ENCODE peak calls at places on chromosomes 12 and 14, in seven cellular contexts. S is trophoblast cell, E is PC-3, M is testis, W is GM23248, I is GM23338, N is neuronal stem cell. J is an unnamed sample.

GRCh38 chr14:103104654-103105511 is 10.4 kb downstream of the EXOC3L4 start:
- DNase-seq in S (peak), E (peak), M (peak), W (peak), I (peak), N (no peak), J (no peak)

GRCh38 chr14:67674139-67674479 is 323 bp downstream of the VTI1B start:
- DNase-seq in S (peak), E (peak), M (peak), W (peak), I (peak), N (peak), J (no peak)

GRCh38 chr14:20789230-20789813 is 8.3 kb downstream of the RNASE6 start:
- DNase-seq in S (no peak), E (no peak), M (no peak), W (no peak), I (no peak), N (no peak), J (no peak)

GRCh38 chr12:94457331-94457730 is 2.3 kb downstream of the CEP83 start:
- DNase-seq in S (no peak), E (no peak), M (no peak), W (peak), I (no peak), N (no peak), J (no peak)

GRCh38 chr14:53947452-53948180 is 9.0 kb downstream of the BMP4 start:
- DNase-seq in S (no peak), E (no peak), M (no peak), W (no peak), I (no peak), N (no peak), J (no peak)

GRCh38 chr12:108348842-108349241 is 9.7 kb upstream of the CMKLR1 start:
- DNase-seq in S (no peak), E (no peak), M (no peak), W (peak), I (no peak), N (no peak), J (no peak)

GRCh38 chr12:132491761-132492378 is 1.9 kb downstream of the FBRSL1 start:
- DNase-seq in S (no peak), E (peak), M (no peak), W (no peak), I (no peak), N (no peak), J (no peak)

GRCh38 chr12:116123511-116124258 is 153.8 kb downstream of the MED13L start:
- DNase-seq in S (peak), E (peak), M (peak), W (peak), I (no peak), N (peak), J (no peak)

GRCh38 chr14:94771906-94772468 is 2.1 kb upstream of the GSC start:
- DNase-seq in S (no peak), E (no peak), M (no peak), W (no peak), I (peak), N (no peak), J (no peak)

GRCh38 chr12:32761716-32762115 is 6.0 kb upstream of the YARS2 start:
- DNase-seq in S (no peak), E (no peak), M (no peak), W (no peak), I (no peak), N (no peak), J (no peak)

GRCh38 chr14:54444701-54445100 is 3.5 kb upstream of the CNIH1 start:
- DNase-seq in S (no peak), E (no peak), M (no peak), W (peak), I (no peak), N (no peak), J (no peak)

GRCh38 chr14:104361921-104362681 is 217.5 kb upstream of the C14orf180 start:
- DNase-seq in S (no peak), E (no peak), M (no peak), W (no peak), I (no peak), N (no peak), J (no peak)

GRCh38 chr14:68941820-68942219 is 37.3 kb downstream of the ACTN1 start:
- DNase-seq in S (peak), E (peak), M (no peak), W (peak), I (peak), N (no peak), J (peak)

GRCh38 chr14:68961781-68962584 is 17.1 kb downstream of the ACTN1 start:
- DNase-seq in S (peak), E (peak), M (no peak), W (peak), I (peak), N (peak), J (no peak)

GRCh38 chr14:72104011-72104613 is 171.9 kb downstream of the RGS6 start:
- DNase-seq in S (no peak), E (peak), M (peak), W (peak), I (peak), N (peak), J (no peak)

GRCh38 chr12:76265424-76266180 is 82.6 kb downstream of the BBS10 start:
- DNase-seq in S (no peak), E (no peak), M (no peak), W (no peak), I (no peak), N (no peak), J (no peak)

GRCh38 chr12:105820407-105821140 is 318.2 kb downstream of the NUAK1 start:
- DNase-seq in S (no peak), E (no peak), M (peak), W (peak), I (peak), N (no peak), J (no peak)

GRCh38 chr12:95173392-95174251 is 43.6 kb downstream of the FGD6 start:
- DNase-seq in S (no peak), E (no peak), M (peak), W (peak), I (no peak), N (no peak), J (no peak)

GRCh38 chr14:69046468-69046867 is 67.4 kb upstream of the ACTN1 start:
- DNase-seq in S (no peak), E (no peak), M (no peak), W (peak), I (no peak), N (no peak), J (no peak)

GRCh38 chr14:42806909-42807315 is 1200.2 kb downstream of the LRFN5 start:
- DNase-seq in S (no peak), E (peak), M (no peak), W (peak), I (no peak), N (no peak), J (no peak)

GRCh38 chr12:30796891-30797371 is 42.2 kb upstream of the CAPRIN2 start:
- DNase-seq in S (no peak), E (peak), M (no peak), W (peak), I (peak), N (no peak), J (no peak)

GRCh38 chr12:30126944-30127343 is 343.2 kb upstream of the TMTC1 start:
- DNase-seq in S (no peak), E (no peak), M (no peak), W (no peak), I (no peak), N (no peak), J (no peak)

GRCh38 chr12:1576410-1577240 is 17.8 kb downstream of the FBXL14 start:
- DNase-seq in S (no peak), E (peak), M (peak), W (peak), I (peak), N (no peak), J (peak)

GRCh38 chr12:10223208-10223607 is 10.5 kb downstream of the GABARAPL1 start:
- DNase-seq in S (no peak), E (no peak), M (no peak), W (no peak), I (no peak), N (no peak), J (no peak)

GRCh38 chr12:47222960-47223847 is 143.4 kb upstream of the AMIGO2 start:
- DNase-seq in S (no peak), E (no peak), M (peak), W (no peak), I (peak), N (no peak), J (no peak)

GRCh38 chr12:116881325-116881866 is at the start of gene HRK:
- DNase-seq in S (no peak), E (no peak), M (peak), W (no peak), I (peak), N (no peak), J (no peak)

GRCh38 chr12:570949-571794 is 92.1 kb downstream of the NINJ2 start:
- DNase-seq in S (peak), E (peak), M (peak), W (peak), I (peak), N (no peak), J (no peak)

GRCh38 chr14:99079061-99079727 is 192.8 kb downstream of the BCL11B start:
- DNase-seq in S (no peak), E (no peak), M (no peak), W (no peak), I (no peak), N (no peak), J (no peak)
- H3K4me3 ChIP-seq in S (no peak), E (no peak), M (no peak), W (no peak), I (no peak), N (no peak), J (no peak)

GRCh38 chr12:70603044-70603443 is 34.2 kb downstream of the PTPRB start:
- DNase-seq in S (no peak), E (peak), M (no peak), W (peak), I (no peak), N (no peak), J (no peak)

GRCh38 chr12:70607107-70607506 is 30.1 kb downstream of the PTPRB start:
- DNase-seq in S (no peak), E (no peak), M (no peak), W (no peak), I (no peak), N (no peak), J (no peak)

GRCh38 chr12:70604662-70605061 is 32.6 kb downstream of the PTPRB start:
- DNase-seq in S (no peak), E (no peak), M (no peak), W (no peak), I (no peak), N (no peak), J (no peak)

GRCh38 chr12:70608184-70608583 is 29.0 kb downstream of the PTPRB start:
- DNase-seq in S (no peak), E (no peak), M (no peak), W (peak), I (no peak), N (no peak), J (no peak)

DNA sequence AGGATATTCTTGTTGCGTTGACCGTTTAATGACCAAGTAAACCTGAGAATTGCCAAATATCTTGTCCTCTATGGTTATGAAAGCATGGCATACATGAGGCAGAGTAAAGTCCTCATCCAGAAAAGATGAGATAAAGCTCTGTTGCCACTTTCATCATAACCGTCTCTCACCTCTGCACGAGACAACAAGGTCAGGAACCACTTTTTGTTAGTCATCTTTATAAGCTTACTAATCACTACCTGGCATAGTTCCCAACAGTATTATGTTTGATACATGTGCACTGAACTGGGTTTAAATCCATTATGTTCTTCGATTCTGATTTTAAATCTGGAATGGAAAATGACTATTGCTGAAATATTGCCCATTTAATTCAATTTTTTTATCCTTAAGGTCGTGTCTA is 31.2 kb downstream of the PTPRB start:
- DNase-seq in S (no peak), E (peak), M (no peak), W (peak), I (no peak), N (no peak), J (no peak)
- H3K4me3 ChIP-seq in S (no peak), E (no peak), M (no peak), W (no peak), I (no peak), N (no peak), J (no peak)

GRCh38 chr12:53182836-53183235 is 2.1 kb upstream of the CSAD start:
- DNase-seq in S (no peak), E (peak), M (no peak), W (peak), I (no peak), N (no peak), J (no peak)
- H3K4me3 ChIP-seq in S (no peak), E (peak), M (no peak), W (peak), I (no peak), N (no peak), J (peak)

DNA sequence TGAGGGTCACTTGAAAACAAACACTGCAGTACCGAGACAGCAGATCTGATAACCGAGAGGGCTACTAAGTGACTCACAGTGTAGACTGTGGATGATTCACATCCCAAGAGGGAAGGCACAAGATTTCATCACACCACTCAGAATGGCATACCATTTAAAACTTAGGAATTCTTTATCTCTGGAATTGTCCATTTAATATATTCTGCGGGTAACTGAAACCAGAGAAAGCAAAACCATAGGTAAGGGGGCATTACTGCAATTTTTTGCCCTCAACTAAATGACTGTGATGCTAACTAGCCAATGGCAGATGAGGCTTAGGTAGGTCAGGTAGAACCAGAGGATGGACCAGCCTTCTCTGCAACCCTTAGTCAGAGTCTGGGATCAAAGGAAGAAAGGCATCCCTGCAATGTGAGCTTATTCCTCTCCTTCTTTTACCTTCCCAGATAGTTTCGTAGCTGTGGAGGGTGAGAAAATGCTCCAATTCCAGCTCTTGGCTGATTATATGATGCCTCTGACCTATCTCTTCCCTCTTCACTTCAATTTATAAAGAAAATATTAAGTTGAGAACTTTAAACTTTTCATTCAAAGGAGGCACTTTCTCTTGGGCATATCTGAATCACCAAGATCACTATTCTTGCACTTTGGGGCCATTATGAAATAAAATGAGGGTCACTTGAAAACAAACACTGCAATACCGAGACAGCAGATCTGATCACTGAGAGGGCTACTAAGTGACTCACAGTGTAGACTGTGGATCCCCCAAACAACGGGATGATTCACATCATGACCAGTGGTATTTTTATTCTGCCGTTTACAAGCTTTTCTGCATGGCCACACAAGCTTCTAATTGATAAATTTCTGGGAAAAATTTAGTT is 6.8 kb downstream of the ART4 start:
- DNase-seq in S (peak), E (peak), M (no peak), W (peak), I (no peak), N (no peak), J (no peak)
- H3K4me3 ChIP-seq in S (no peak), E (peak), M (no peak), W (peak), I (no peak), N (no peak), J (no peak)

J was measured in SK-N-MC.